ENCODE peak calls at places on chromosomes 6 and 20, in ten cellular contexts. R, W, A, V, Z, G, O, I, J and T are unnamed samples.

GRCh38 chr6:129490551-129491245 is 219.3 kb downstream of the ARHGAP18 start:
- DNase-seq in J (peak), Z (peak), G (no peak), A (peak), I (no peak), W (no peak), V (peak), O (no peak), R (peak), T (peak)

GRCh38 chr6:80425089-80425823 is 318.8 kb downstream of the BCKDHB start:
- DNase-seq in I (no peak), W (no peak), V (peak), A (no peak), G (no peak), J (peak), Z (no peak), R (peak), O (no peak), T (peak)

GRCh38 chr20:43761396-43762340 is 34.9 kb upstream of the GTSF1L start:
- DNase-seq in W (no peak), J (no peak), Z (no peak), R (no peak), A (no peak), G (no peak), V (no peak), O (no peak), I (no peak), T (no peak)

GRCh38 chr20:49750611-49751396 is 37.1 kb upstream of the B4GALT5 start:
- DNase-seq in R (no peak), G (no peak), W (no peak), I (no peak), Z (peak), J (no peak), A (no peak), O (no peak), V (no peak), T (no peak)

GRCh38 chr6:15510536-15511247 is 152.1 kb downstream of the DTNBP1 start:
- DNase-seq in A (no peak), J (no peak), Z (no peak), G (no peak), O (no peak), R (no peak), V (no peak), I (peak), W (no peak), T (no peak)

GRCh38 chr20:24318569-24319352 is 150.7 kb upstream of the SYNDIG1 start:
- DNase-seq in Z (no peak), O (no peak), A (no peak), V (peak), I (no peak), J (no peak), W (no peak), R (no peak), G (no peak), T (no peak)

GRCh38 chr20:19094959-19095541 is 117.4 kb upstream of the SLC24A3 start:
- DNase-seq in W (no peak), G (no peak), R (no peak), V (no peak), I (peak), A (no peak), Z (no peak), O (no peak), J (no peak), T (no peak)

GRCh38 chr20:15179426-15180190 is 842.2 kb upstream of the FLRT3 start:
- DNase-seq in I (no peak), A (no peak), V (no peak), Z (no peak), J (no peak), W (no peak), G (no peak), O (no peak), R (no peak), T (no peak)